ENCODE peak calls at places on chromosomes 6 and 20, in nine cellular contexts. K is aorta; R is DND-41; Q is SK-N-SH; X is HTR-8/SVneo; J is LHCN-M2; V is stomach; Y is CD4-positive, alpha-beta memory T cell; C is A172. T is an unnamed sample.

GRCh38 chr6:17971128-17972073 is 16.0 kb downstream of the KIF13A start:
- DNase-seq in K (peak), R (no peak), Q (no peak), X (no peak), J (peak), V (no peak), Y (no peak), C (peak), T (peak)

GRCh38 chr6:167424060-167424673 is 99.3 kb downstream of the TTLL2 start:
- DNase-seq in K (no peak), R (no peak), Q (peak), X (no peak), J (no peak), V (peak), Y (no peak), C (no peak), T (no peak)

GRCh38 chr6:131862486-131862885 is 54.7 kb downstream of the ENPP1 start:
- DNase-seq in K (no peak), R (no peak), Q (no peak), X (no peak), J (no peak), V (no peak), Y (no peak), C (no peak), T (no peak)

GRCh38 chr6:14848019-14848418 is 397.9 kb upstream of the JARID2 start:
- DNase-seq in K (no peak), R (no peak), Q (no peak), X (no peak), J (peak), V (no peak), Y (no peak), C (no peak), T (no peak)

GRCh38 chr6:3380344-3381232 is 76.3 kb downstream of the SLC22A23 start:
- DNase-seq in K (no peak), R (no peak), Q (no peak), X (no peak), J (no peak), V (peak), Y (no peak), C (no peak), T (no peak)

GRCh38 chr6:89986650-89987074 is 92.4 kb downstream of the GJA10 start:
- DNase-seq in K (no peak), R (no peak), Q (no peak), X (no peak), J (peak), V (no peak), Y (no peak), C (no peak), T (peak)

GRCh38 chr6:71139249-71139648 is 149.4 kb upstream of the OGFRL1 start:
- DNase-seq in K (no peak), R (no peak), Q (no peak), X (peak), J (peak), V (no peak), Y (peak), C (peak), T (peak)

GRCh38 chr20:25538838-25539665 is 46.3 kb downstream of the NINL start:
- DNase-seq in K (no peak), R (no peak), Q (no peak), X (no peak), J (no peak), V (no peak), Y (no peak), C (no peak), T (no peak)

GRCh38 chr20:57902478-57902877 is 192.7 kb upstream of the PMEPA1 start:
- DNase-seq in K (no peak), R (no peak), Q (no peak), X (peak), J (peak), V (no peak), Y (no peak), C (peak), T (no peak)

GRCh38 chr20:62143976-62144825 is 632 bp downstream of the SS18L1 start:
- DNase-seq in K (peak), R (peak), Q (peak), X (peak), J (peak), V (peak), Y (peak), C (no peak), T (peak)

GRCh38 chr6:111926731-111927302 is 53.6 kb upstream of the FYN start:
- DNase-seq in K (no peak), R (no peak), Q (no peak), X (no peak), J (no peak), V (no peak), Y (no peak), C (no peak), T (no peak)

GRCh38 chr20:21981179-21981578 is 275.7 kb downstream of the PAX1 start:
- DNase-seq in K (peak), R (no peak), Q (no peak), X (no peak), J (peak), V (no peak), Y (no peak), C (no peak), T (no peak)

GRCh38 chr20:35093245-35093884 is 758 bp upstream of the TRPC4AP start:
- DNase-seq in K (no peak), R (no peak), Q (no peak), X (peak), J (peak), V (no peak), Y (peak), C (peak), T (peak)

GRCh38 chr6:63180367-63180766 is 30.9 kb upstream of the FKBP1C start:
- DNase-seq in K (no peak), R (no peak), Q (no peak), X (no peak), J (no peak), V (no peak), Y (no peak), C (no peak), T (no peak)

GRCh38 chr6:138601128-138601527 is 101.8 kb upstream of the NHSL1 start:
- DNase-seq in K (no peak), R (no peak), Q (no peak), X (no peak), J (peak), V (no peak), Y (no peak), C (no peak), T (peak)

GRCh38 chr6:7647504-7647903 is 57.5 kb downstream of the SNRNP48 start:
- DNase-seq in K (no peak), R (peak), Q (peak), X (no peak), J (peak), V (no peak), Y (no peak), C (no peak), T (no peak)

GRCh38 chr6:121838842-121839241 is 403.4 kb downstream of the GJA1 start:
- DNase-seq in K (no peak), R (peak), Q (no peak), X (no peak), J (peak), V (no peak), Y (no peak), C (peak), T (no peak)

GRCh38 chr20:24990810-24991252 is 1.7 kb downstream of the APMAP start:
- DNase-seq in K (no peak), R (no peak), Q (no peak), X (no peak), J (no peak), V (peak), Y (no peak), C (no peak), T (no peak)

GRCh38 chr6:84462697-84463096 is 235.3 kb upstream of the CEP162 start:
- DNase-seq in K (no peak), R (no peak), Q (no peak), X (no peak), J (peak), V (no peak), Y (no peak), C (peak), T (peak)

GRCh38 chr6:85749236-85749635 is 106.5 kb upstream of the SYNCRIP start:
- DNase-seq in K (no peak), R (no peak), Q (no peak), X (no peak), J (no peak), V (no peak), Y (no peak), C (no peak), T (no peak)

GRCh38 chr6:6711832-6712231 is 123.3 kb downstream of the LY86 start:
- DNase-seq in K (peak), R (peak), Q (no peak), X (no peak), J (no peak), V (no peak), Y (no peak), C (no peak), T (no peak)

GRCh38 chr6:167559675-167560479 is 235.0 kb downstream of the TTLL2 start:
- DNase-seq in K (no peak), R (no peak), Q (no peak), X (no peak), J (no peak), V (peak), Y (no peak), C (no peak), T (no peak)